ENCODE peak calls at places on chromosome 16, in four cellular contexts. N is A549, X is AG04450, G is Caco-2. T is an unnamed sample.

GRCh38 chr16:3508736-3509135 is 7.9 kb downstream of the CLUAP1 start:
- DNase-seq in N (no peak), X (no peak), G (no peak), T (no peak)

GRCh38 chr16:84341533-84342295 is 26.6 kb upstream of the ATP2C2 start:
- DNase-seq in N (no peak), X (no peak), G (no peak), T (no peak)

GRCh38 chr16:53692146-53692545 is 11.5 kb downstream of the RPGRIP1L start:
- DNase-seq in N (no peak), X (no peak), G (peak; percentile 58), T (no peak)

GRCh38 chr16:54193656-54194007 is 93.0 kb downstream of the IRX3 start:
- DNase-seq in N (peak; percentile 47), X (no peak), G (peak; percentile 69), T (peak; percentile 38)

GRCh38 chr16:89363621-89364393 is 126.6 kb downstream of the ANKRD11 start:
- DNase-seq in N (peak; percentile 65), X (no peak), G (no peak), T (peak; percentile 61)

GRCh38 chr16:48950184-48950583 is 331.5 kb downstream of the CBLN1 start:
- DNase-seq in N (no peak), X (no peak), G (no peak), T (no peak)

GRCh38 chr16:69448470-69449193 is 24.2 kb downstream of the CYB5B start:
- DNase-seq in N (no peak), X (no peak), G (no peak), T (peak; percentile 27)

GRCh38 chr16:74611721-74612120 is 4.8 kb upstream of the GLG1 start:
- DNase-seq in N (no peak), X (peak; percentile 83), G (no peak), T (no peak)

GRCh38 chr16:54361813-54362212 is 75.2 kb upstream of the IRX3 start:
- DNase-seq in N (peak; percentile 18), X (no peak), G (no peak), T (no peak)

GRCh38 chr16:49407873-49408565 is 34.4 kb downstream of the C16orf78 start:
- DNase-seq in N (peak; percentile 71), X (peak; percentile 10), G (peak; percentile 87), T (peak; percentile 41)

GRCh38 chr16:21625026-21625425 is 25.6 kb downstream of the METTL9 start:
- DNase-seq in N (no peak), X (no peak), G (no peak), T (no peak)

GRCh38 chr16:48173877-48174276 is 18.1 kb upstream of the ABCC12 start:
- DNase-seq in N (no peak), X (no peak), G (no peak), T (no peak)

GRCh38 chr16:74601131-74601871 is 5.6 kb downstream of the GLG1 start:
- DNase-seq in N (no peak), X (no peak), G (no peak), T (no peak)

GRCh38 chr16:50743575-50744225 is 1.8 kb downstream of the CYLD start:
- DNase-seq in N (no peak), X (no peak), G (no peak), T (no peak)

GRCh38 chr16:11668590-11669379 is 530 bp downstream of the SNN start:
- DNase-seq in N (no peak), X (no peak), G (no peak), T (no peak)

GRCh38 chr16:6335072-6335471 is 997.6 kb upstream of the RBFOX1 start:
- DNase-seq in N (peak; percentile 4), X (no peak), G (no peak), T (no peak)

GRCh38 chr16:11370084-11370931 is 25.0 kb downstream of the RMI2 start:
- DNase-seq in N (no peak), X (no peak), G (no peak), T (no peak)

GRCh38 chr16:65657556-65657955 is 535.7 kb upstream of the CDH11 start:
- DNase-seq in N (no peak), X (no peak), G (no peak), T (no peak)

GRCh38 chr16:2835638-2836493 is 5.8 kb downstream of the ZG16B start:
- DNase-seq in N (peak; percentile 93), X (peak; percentile 79), G (peak; percentile 78), T (peak; percentile 95)

GRCh38 chr16:4412854-4413253 is 3.5 kb downstream of the CORO7 start:
- DNase-seq in N (no peak), X (no peak), G (no peak), T (no peak)

GRCh38 chr16:89922477-89922883 is 662 bp upstream of the TUBB3 start:
- DNase-seq in N (peak; percentile 83), X (peak; percentile 72), G (peak; percentile 83), T (peak; percentile 83)

GRCh38 chr16:24036614-24037013 is 200.8 kb downstream of the PRKCB start:
- DNase-seq in N (peak; percentile 84), X (no peak), G (peak; percentile 38), T (peak; percentile 9)

GRCh38 chr16:53502331-53503269 is at the start of gene AKTIP:
- DNase-seq in N (no peak), X (no peak), G (peak; percentile 91), T (no peak)

GRCh38 chr16:66662445-66663194 is 33.9 kb downstream of the CMTM4 start:
- DNase-seq in N (peak; percentile 65), X (no peak), G (no peak), T (no peak)

GRCh38 chr16:29705030-29705429 is 26.1 kb downstream of the QPRT start:
- DNase-seq in N (no peak), X (no peak), G (no peak), T (no peak)

GRCh38 chr16:77898671-77899211 is 110.4 kb downstream of the VAT1L start:
- DNase-seq in N (no peak), X (peak; percentile 81), G (no peak), T (peak; percentile 19)

GRCh38 chr16:53323924-53324323 is 110.3 kb upstream of the RBL2 start:
- DNase-seq in N (no peak), X (no peak), G (no peak), T (no peak)

GRCh38 chr16:12898556-12898955 is 2.8 kb upstream of the SHISA9 start:
- DNase-seq in N (no peak), X (no peak), G (no peak), T (no peak)

GRCh38 chr16:20901441-20902112 is 1.0 kb downstream of the LYRM1 start:
- DNase-seq in N (peak; percentile 52), X (no peak), G (peak; percentile 79), T (no peak)

GRCh38 chr16:69397821-69398521 is 12.2 kb upstream of the TERF2 start:
- DNase-seq in N (peak; percentile 79), X (no peak), G (peak; percentile 79), T (no peak)

GRCh38 chr16:58883131-58883530 is 149.0 kb upstream of the GOT2 start:
- DNase-seq in N (no peak), X (no peak), G (no peak), T (no peak)

GRCh38 chr16:85436636-85437160 is 176.4 kb upstream of the GSE1 start:
- DNase-seq in N (no peak), X (no peak), G (peak; percentile 94), T (no peak)

GRCh38 chr16:85435298-85435697 is 177.8 kb upstream of the GSE1 start:
- DNase-seq in N (no peak), X (no peak), G (no peak), T (no peak)

GRCh38 chr16:85438981-85439639 is 174.0 kb upstream of the GSE1 start:
- DNase-seq in N (no peak), X (no peak), G (no peak), T (no peak)

GRCh38 chr16:85436207-85436606 is 176.9 kb upstream of the GSE1 start:
- DNase-seq in N (no peak), X (no peak), G (no peak), T (no peak)

GRCh38 chr16:85437161-85438052 is 175.7 kb upstream of the GSE1 start:
- DNase-seq in N (no peak), X (no peak), G (peak; percentile 93), T (no peak)
- H3K4me3 ChIP-seq in N (no peak overlapping the region), X (no peak overlapping the region), G (peak overlapping the region; percentile 29), T (no peak overlapping the region)

DNA sequence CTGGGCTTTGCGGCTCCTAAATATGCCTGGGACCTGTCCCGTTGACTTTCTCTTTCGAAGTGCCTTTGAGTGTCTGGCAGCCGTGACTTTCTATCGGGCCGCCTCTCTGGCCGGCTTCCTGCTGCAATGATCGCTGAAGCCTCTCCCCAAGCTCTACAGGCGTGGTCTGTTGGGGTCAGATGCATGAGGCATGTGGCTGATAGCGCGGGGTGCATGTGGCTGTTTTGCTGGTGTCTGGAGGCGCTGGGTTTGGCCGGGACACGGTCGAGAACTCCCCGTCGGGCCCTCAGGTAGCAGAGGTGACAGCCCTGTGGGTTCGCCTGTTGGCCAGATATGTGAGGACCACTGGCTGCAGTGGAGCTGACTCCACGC is 38.4 kb downstream of the SOX8 start:
- DNase-seq in N (no peak), X (no peak), G (no peak), T (no peak)
- H3K4me3 ChIP-seq in N (no peak overlapping the region), X (no peak overlapping the region), G (no peak overlapping the region), T (no peak overlapping the region)

DNA sequence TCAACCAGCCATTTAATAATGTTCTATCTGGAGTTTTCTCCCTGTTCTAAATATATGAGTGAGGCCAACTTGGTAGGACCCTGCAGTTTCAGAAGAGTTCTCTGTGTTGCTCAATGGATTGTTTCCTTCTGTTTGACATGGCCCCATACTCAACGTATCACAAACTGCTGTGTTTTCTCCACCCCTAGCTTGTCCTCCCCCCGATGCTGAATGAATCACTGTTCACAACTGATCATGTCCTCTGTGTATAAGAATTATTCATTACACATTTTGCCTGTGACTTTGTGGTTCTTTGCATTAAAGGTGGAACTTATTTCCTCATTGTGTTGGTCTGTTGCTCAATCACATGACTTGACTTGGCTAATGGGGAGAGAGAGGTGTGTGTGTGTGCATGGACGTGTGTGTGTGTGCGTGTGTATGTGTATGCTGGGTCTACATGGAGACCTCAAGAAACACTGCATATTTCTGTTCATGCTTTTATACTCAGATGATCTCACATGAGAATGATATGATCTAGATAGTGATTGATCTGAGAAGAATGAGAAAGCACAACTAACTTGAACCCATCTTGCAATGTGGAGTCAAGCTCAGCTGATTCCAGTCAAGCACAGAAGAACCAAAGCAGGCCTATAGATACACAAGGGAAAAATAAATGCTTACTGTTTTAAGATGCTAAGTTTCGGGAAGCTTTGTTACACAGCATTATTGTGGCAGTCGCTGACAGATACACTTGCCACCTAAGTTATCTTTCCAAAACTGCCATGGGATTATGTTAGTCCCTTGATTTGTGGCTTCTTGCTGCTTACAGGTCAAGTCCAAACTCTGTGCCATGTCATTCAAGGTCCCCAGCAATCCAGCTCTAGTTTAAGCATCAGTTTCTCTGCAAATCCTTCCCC is 167.8 kb upstream of the ZFHX3 start:
- DNase-seq in N (no peak), X (peak; percentile 62), G (no peak), T (no peak)
- H3K4me3 ChIP-seq in N (no peak overlapping the region), X (no peak overlapping the region), G (no peak overlapping the region), T (no peak overlapping the region)

DNA sequence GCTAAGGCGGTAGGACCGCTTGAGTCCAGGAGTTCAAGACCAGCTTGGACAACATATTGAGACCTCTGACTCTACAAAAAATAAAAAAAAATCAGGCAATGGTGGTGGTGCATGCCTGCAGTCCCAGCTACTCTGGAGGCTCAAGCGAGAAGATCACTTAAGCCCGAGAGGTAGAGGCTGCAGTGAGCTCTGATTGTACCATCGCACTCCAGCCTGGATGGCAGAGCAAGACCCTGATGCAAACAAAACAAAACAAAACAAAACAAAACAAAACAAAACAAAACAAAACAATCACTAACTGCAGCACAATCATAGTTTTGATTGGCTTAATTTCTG is 2.5 kb upstream of the BANP start:
- DNase-seq in N (no peak), X (no peak), G (no peak), T (no peak)
- H3K4me3 ChIP-seq in N (no peak overlapping the region), X (no peak overlapping the region), G (no peak overlapping the region), T (no peak overlapping the region)